ENCODE peak calls at places on chromosomes 13 and 19, in four cellular contexts. D is HEK293T, G is K562, T is HepG2. N is an unnamed sample.

GRCh38 chr13:23928985-23929384 is 31.7 kb upstream of the C1QTNF9B start:
- DNase-seq in D (no peak), G (no peak), T (no peak), N (no peak)

GRCh38 chr19:17560205-17560595 is 4.8 kb downstream of the COLGALT1 start:
- DNase-seq in D (no peak), G (no peak), T (no peak), N (no peak)

GRCh38 chr13:44879452-44880058 is 109.7 kb downstream of the NUFIP1 start:
- DNase-seq in D (no peak), G (no peak), T (no peak), N (peak)

GRCh38 chr19:9175326-9175725 is 3.5 kb upstream of the OR7D2 start:
- DNase-seq in D (no peak), G (no peak), T (no peak), N (no peak)

GRCh38 chr13:44763604-44764311 is 187.6 kb upstream of the TSC22D1 start:
- DNase-seq in D (no peak), G (no peak), T (no peak), N (no peak)

GRCh38 chr19:43672061-43672679 is 2.2 kb upstream of the PLAUR start:
- DNase-seq in D (no peak), G (no peak), T (no peak), N (no peak)

GRCh38 chr13:110312669-110313031 is 5.6 kb downstream of the COL4A2 start:
- DNase-seq in D (no peak), G (no peak), T (no peak), N (no peak)

GRCh38 chr19:33622505-33622808 is 704 bp downstream of the CHST8 start:
- DNase-seq in D (peak), G (no peak), T (no peak), N (no peak)

GRCh38 chr13:25032160-25032559 is 63.8 kb upstream of the PABPC3 start:
- DNase-seq in D (no peak), G (no peak), T (no peak), N (no peak)

GRCh38 chr19:29404951-29405727 is 120.7 kb upstream of the VSTM2B start:
- DNase-seq in D (no peak), G (no peak), T (no peak), N (no peak)

GRCh38 chr13:31945202-31945978 is 86.2 kb upstream of the FRY start:
- DNase-seq in D (peak), G (no peak), T (no peak), N (no peak)

GRCh38 chr19:43527860-43528622 is 1.0 kb upstream of the ETHE1 start:
- DNase-seq in D (no peak), G (peak), T (no peak), N (no peak)

GRCh38 chr13:45102136-45102802 is 18.0 kb upstream of the GTF2F2 start:
- DNase-seq in D (no peak), G (no peak), T (no peak), N (no peak)

GRCh38 chr13:73618275-73618865 is 515.8 kb downstream of the KLF12 start:
- DNase-seq in D (peak), G (no peak), T (peak), N (no peak)

GRCh38 chr13:43389573-43389972 is 366.2 kb downstream of the DNAJC15 start:
- DNase-seq in D (no peak), G (no peak), T (no peak), N (no peak)

GRCh38 chr19:55113570-55114039 is 3.8 kb downstream of the PPP1R12C start:
- DNase-seq in D (peak), G (peak), T (peak), N (no peak)

GRCh38 chr19:49301165-49301865 is 23.7 kb downstream of the SLC6A16 start:
- DNase-seq in D (peak), G (peak), T (peak), N (peak)

GRCh38 chr13:110991991-110992508 is 77.2 kb upstream of the ANKRD10 start:
- DNase-seq in D (no peak), G (no peak), T (no peak), N (no peak)

GRCh38 chr19:18049390-18049789 is 37.3 kb downstream of the IL12RB1 start:
- DNase-seq in D (no peak), G (no peak), T (no peak), N (no peak)

GRCh38 chr13:62643007-62643483 is 1227.4 kb upstream of the PCDH20 start:
- DNase-seq in D (no peak), G (no peak), T (peak), N (peak)

GRCh38 chr13:111629933-111630332 is 309.5 kb downstream of the TEX29 start:
- DNase-seq in D (no peak), G (no peak), T (no peak), N (no peak)

DNA sequence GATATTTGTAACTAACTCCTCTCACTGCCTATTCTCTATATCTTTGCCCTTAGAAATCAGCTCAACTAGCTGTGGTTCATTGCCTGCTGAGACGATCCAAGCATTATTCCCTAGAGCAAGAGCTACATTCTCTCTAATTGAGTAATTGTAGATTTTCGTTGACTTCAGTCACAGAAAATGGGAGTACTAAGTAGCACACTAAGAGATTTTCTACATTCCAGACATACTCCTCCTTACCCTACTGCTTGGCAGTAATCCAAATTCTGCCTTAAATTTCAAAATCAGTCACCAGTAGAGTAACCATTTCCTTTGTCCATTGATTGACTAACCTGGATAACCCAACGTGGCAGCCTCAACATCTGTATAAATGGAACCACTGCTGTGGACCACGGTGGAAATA is 1786.8 kb downstream of the SLITRK5 start:
- DNase-seq in D (no peak), G (no peak), T (no peak), N (no peak)
- TF ChIP-seq FOXK2 in D (no peak), G (no peak), T (no peak), N (no peak)

GRCh38 chr19:7731218-7731595 is 703 bp downstream of the CLEC4G start:
- DNase-seq in D (no peak), G (no peak), T (no peak), N (no peak)

GRCh38 chr19:7732045-7732444 is at the start of gene CLEC4G:
- DNase-seq in D (no peak), G (no peak), T (no peak), N (no peak)

GRCh38 chr19:7731615-7732014 is 295 bp downstream of the CLEC4G start:
- DNase-seq in D (no peak), G (no peak), T (no peak), N (no peak)

GRCh38 chr19:7734220-7735203 is 2.6 kb upstream of the CLEC4G start:
- DNase-seq in D (no peak), G (no peak), T (no peak), N (no peak)

GRCh38 chr19:7733376-7733775 is 1.5 kb upstream of the CLEC4G start:
- DNase-seq in D (no peak), G (no peak), T (no peak), N (no peak)
- TF ChIP-seq FOXK2 in D (no peak), G (no peak), T (no peak), N (no peak)

GRCh38 chr13:52851153-52851962 is 2.9 kb upstream of the PCDH8 start:
- DNase-seq in D (peak), G (no peak), T (peak), N (peak)
- TF ChIP-seq FOXK2 in D (no peak), G (no peak), T (no peak), N (no peak)

DNA sequence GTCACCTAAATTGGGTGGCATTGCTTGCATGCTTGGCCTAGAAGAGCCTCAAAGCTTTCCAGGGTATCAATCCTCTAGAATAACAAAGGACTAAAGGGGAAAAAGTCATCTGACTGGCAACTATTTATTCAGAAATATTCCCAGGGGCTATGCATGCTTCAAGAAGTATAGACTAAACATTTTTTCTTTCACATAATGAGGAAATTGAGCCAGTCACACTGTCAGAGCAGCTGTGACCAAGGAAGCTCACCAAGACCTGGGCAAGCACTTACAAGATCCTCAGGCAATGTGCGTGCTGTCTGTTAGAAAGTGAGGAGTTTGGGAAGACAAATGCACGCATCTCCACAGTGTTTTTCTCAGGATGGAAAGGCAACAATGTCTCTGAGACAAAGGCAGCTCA is 747.2 kb downstream of the DIAPH3 start:
- DNase-seq in D (no peak), G (no peak), T (no peak), N (no peak)
- TF ChIP-seq FOXK2 in D (no peak), G (no peak), T (no peak), N (no peak)

GRCh38 chr19:40688294-40688693 is 2.2 kb downstream of the NUMBL start:
- DNase-seq in D (no peak), G (no peak), T (no peak), N (no peak)

GRCh38 chr19:40688987-40689338 is 1.5 kb downstream of the NUMBL start:
- DNase-seq in D (no peak), G (no peak), T (no peak), N (no peak)

GRCh38 chr19:40689339-40690049 is 957 bp downstream of the NUMBL start:
- DNase-seq in D (no peak), G (peak), T (no peak), N (no peak)

GRCh38 chr19:40686882-40687524 is 3.4 kb downstream of the NUMBL start:
- DNase-seq in D (no peak), G (no peak), T (no peak), N (no peak)

GRCh38 chr19:40687525-40688016 is 2.9 kb downstream of the NUMBL start:
- DNase-seq in D (no peak), G (peak), T (no peak), N (peak)
- TF ChIP-seq FOXK2 in D (no peak), G (no peak), T (no peak), N (no peak)

N was measured in GM12878.